ENCODE peak calls at places on chromosomes 4 and X, in seven cellular contexts. R is IMR-90, X is H9, C is mesendoderm, Z is neuronal stem cell, M is trophoblast cell, F is H1. Q is an unnamed sample.

GRCh38 chr4:8175686-8176085 is 17.1 kb upstream of the ABLIM2 start:
- DNase-seq in R (no peak), M (no peak), F (no peak), C (no peak), X (no peak), Z (no peak), Q (no peak)

GRCh38 chrX:134167804-134168203 is 69.2 kb upstream of the CCDC160 start:
- DNase-seq in F (no peak), C (no peak), M (no peak), X (no peak), R (no peak), Z (no peak), Q (no peak)

GRCh38 chr4:189396435-189396834 is 544.2 kb upstream of the FRG1 start:
- DNase-seq in Z (no peak), M (no peak), C (no peak), R (no peak), X (no peak), F (no peak), Q (no peak)

GRCh38 chr4:40228497-40229365 is 31.9 kb downstream of the RHOH start:
- DNase-seq in M (no peak), X (peak), C (peak), R (no peak), F (peak), Z (no peak), Q (peak)

GRCh38 chrX:9316096-9316495 is 148.8 kb upstream of the TBL1X start:
- DNase-seq in Z (no peak), F (no peak), R (no peak), X (no peak), C (no peak), M (no peak), Q (peak)

GRCh38 chr4:121898150-121898549 is 27.9 kb upstream of the BBS7 start:
- DNase-seq in Z (no peak), M (no peak), F (no peak), R (no peak), C (peak), X (no peak), Q (no peak)

GRCh38 chr4:22237846-22238513 is 277.9 kb downstream of the ADGRA3 start:
- DNase-seq in X (no peak), R (no peak), M (no peak), F (no peak), Z (no peak), C (no peak), Q (no peak)

GRCh38 chr4:128311659-128312392 is 24.2 kb upstream of the PGRMC2 start:
- DNase-seq in X (no peak), C (no peak), Z (no peak), R (no peak), M (no peak), F (no peak), Q (no peak)

GRCh38 chr4:142404191-142404611 is 441.9 kb downstream of the INPP4B start:
- DNase-seq in F (no peak), X (no peak), C (no peak), Z (no peak), M (no peak), R (peak), Q (peak)

GRCh38 chr4:121706595-121707021 is 9.8 kb upstream of the ANXA5 start:
- DNase-seq in C (no peak), X (no peak), R (peak), F (no peak), Z (no peak), M (no peak), Q (peak)

GRCh38 chrX:119790977-119791436 is 423 bp downstream of the RPL39 start:
- DNase-seq in Z (no peak), R (peak), F (no peak), C (peak), M (no peak), X (no peak), Q (peak)

GRCh38 chrX:143757375-143757774 is 36.8 kb upstream of the SPANXN2 start:
- DNase-seq in R (no peak), Z (no peak), C (peak), X (peak), F (peak), M (no peak), Q (no peak)

GRCh38 chrX:119880552-119881437 is 9.2 kb downstream of the NDUFA1 start:
- DNase-seq in X (peak), Z (no peak), F (no peak), M (peak), R (peak), C (peak), Q (peak)

GRCh38 chr4:159374749-159375535 is 272.1 kb downstream of the RAPGEF2 start:
- DNase-seq in M (peak), Z (no peak), R (peak), X (no peak), F (no peak), C (no peak), Q (peak)

GRCh38 chrX:39850630-39851152 is 247.1 kb downstream of the BCOR start:
- DNase-seq in X (no peak), R (peak), C (peak), M (no peak), F (no peak), Z (no peak), Q (peak)

GRCh38 chr4:101339332-101339731 is 8.0 kb downstream of the PPP3CA start:
- DNase-seq in R (no peak), F (no peak), C (no peak), M (no peak), Z (no peak), X (no peak), Q (no peak)

GRCh38 chr4:67103001-67103737 is 442.1 kb downstream of the CENPC start:
- DNase-seq in F (no peak), X (no peak), Z (no peak), R (no peak), C (peak), M (no peak), Q (no peak)

GRCh38 chr4:40626183-40626990 is 3.3 kb downstream of the RBM47 start:
- DNase-seq in Z (no peak), F (no peak), C (peak), M (no peak), X (no peak), R (peak), Q (peak)

GRCh38 chr4:6764976-6765620 is 17.4 kb upstream of the KIAA0232 start:
- DNase-seq in C (no peak), Z (no peak), X (no peak), F (no peak), R (no peak), M (no peak), Q (no peak)

GRCh38 chr4:37674446-37674845 is 11.7 kb downstream of the RELL1 start:
- DNase-seq in R (no peak), F (no peak), C (no peak), Z (no peak), X (no peak), M (no peak), Q (no peak)
- H3K4ac ChIP-seq in R (no peak), F (no peak), C (no peak), Z (no peak), X (no peak), M (no peak), Q (no peak)

DNA sequence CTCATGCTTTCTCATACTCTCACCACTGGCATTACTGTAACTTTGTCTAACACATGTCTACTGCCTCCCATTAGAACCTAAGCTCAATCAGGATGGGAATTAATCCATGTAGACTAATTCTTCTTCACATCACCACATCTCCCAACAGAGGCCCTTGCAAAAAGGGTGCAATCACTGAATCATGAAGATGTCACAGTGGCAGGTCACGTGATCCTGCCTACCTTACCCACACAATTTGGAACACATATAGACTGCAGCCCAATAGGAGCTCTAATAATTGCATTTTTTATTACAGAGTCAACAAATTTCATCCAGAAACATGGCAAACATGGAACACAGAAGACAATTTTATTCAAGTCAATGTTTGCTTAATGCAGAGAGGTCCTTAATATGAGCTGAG is 146.6 kb downstream of the NR3C2 start:
- DNase-seq in R (no peak), F (no peak), C (no peak), Z (no peak), X (no peak), M (no peak), Q (no peak)
- H3K4ac ChIP-seq in R (no peak), F (no peak), C (no peak), Z (no peak), X (no peak), M (no peak), Q (no peak)

DNA sequence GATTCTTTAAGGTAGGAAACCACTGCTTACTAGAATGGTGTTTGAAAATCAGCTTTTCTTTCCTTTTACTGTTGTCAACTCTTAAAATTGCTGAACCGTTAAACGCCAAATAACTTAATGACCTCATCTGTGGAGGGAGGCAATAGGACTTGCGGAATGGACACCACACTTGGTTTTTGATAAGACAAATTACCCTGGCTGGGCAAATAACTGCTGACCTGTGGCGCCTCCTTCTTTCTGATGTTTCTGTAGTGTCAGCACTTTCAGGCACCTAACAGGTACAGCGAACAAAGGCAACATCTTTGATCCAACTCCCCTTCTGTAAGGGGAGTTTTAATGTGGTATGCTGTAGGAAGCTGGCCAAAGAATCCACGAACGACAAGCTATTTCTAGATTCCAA is 72.3 kb upstream of the SMAD1 start:
- DNase-seq in C (no peak), X (no peak), Z (no peak), M (no peak), F (no peak), R (no peak), Q (no peak)
- H3K4ac ChIP-seq in C (no peak), X (no peak), Z (no peak), M (no peak), F (no peak), R (no peak), Q (no peak)

GRCh38 chr4:185993328-185993973 is 75.5 kb upstream of the TLR3 start:
- DNase-seq in X (no peak), R (no peak), C (no peak), Z (no peak), M (no peak), F (no peak), Q (no peak)
- H3K4ac ChIP-seq in X (no peak), R (no peak), C (no peak), Z (no peak), M (no peak), F (no peak), Q (no peak)

DNA sequence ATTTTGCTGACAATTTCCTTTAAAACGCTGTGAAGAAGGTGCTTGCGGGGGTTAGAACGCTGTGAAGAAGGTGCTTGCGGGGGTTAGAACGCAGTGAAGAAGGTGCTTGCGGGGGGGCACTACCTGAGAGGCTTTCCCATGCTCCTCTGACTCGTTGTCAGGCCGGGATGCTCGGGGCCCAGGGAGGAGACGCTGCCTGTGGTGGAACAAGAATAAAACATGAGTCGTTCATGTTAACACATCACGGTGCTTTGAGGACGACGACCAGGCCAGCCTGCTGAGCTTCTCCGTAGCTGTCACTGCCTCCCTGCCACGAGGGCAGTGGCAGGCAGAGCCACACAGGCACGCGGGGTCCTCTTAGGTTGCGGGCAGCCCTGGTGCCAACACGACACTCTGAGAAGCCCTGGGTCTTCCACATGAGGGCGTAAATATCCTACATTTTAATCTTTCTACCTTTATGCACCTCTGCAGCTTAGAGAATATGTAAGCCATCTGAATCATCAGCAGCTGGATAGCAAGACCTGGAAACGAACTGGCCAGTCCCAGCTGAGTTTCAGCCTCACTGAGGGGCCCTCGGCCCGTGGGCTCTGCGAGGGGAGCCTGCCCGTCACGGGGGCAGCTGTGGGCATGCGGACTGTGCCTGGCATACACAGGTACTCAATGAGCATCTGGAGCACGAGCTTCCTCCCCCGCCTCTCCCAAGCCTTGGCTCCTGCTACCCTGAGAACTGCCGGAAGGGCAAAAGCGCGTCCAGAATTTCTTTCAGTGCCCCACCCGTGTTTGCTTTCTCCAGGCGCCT is 47.0 kb downstream of the FGFRL1 start:
- DNase-seq in F (no peak), R (no peak), X (peak), C (peak), Z (no peak), M (no peak), Q (no peak)
- H3K4ac ChIP-seq in F (no peak), R (no peak), X (no peak), C (no peak), Z (no peak), M (no peak), Q (no peak)

GRCh38 chr4:154490589-154491340 is 834 bp downstream of the DCHS2 start:
- DNase-seq in M (no peak), C (peak), X (peak), Z (no peak), R (no peak), F (peak), Q (no peak)

GRCh38 chr4:154490261-154490588 is 1.4 kb downstream of the DCHS2 start:
- DNase-seq in F (no peak), R (no peak), M (no peak), Z (peak), X (peak), C (peak), Q (no peak)

GRCh38 chr4:154491341-154491679 is 289 bp downstream of the DCHS2 start:
- DNase-seq in F (no peak), R (peak), X (no peak), Z (no peak), M (no peak), C (peak), Q (peak)

GRCh38 chr4:154491731-154492249 is at the start of gene DCHS2:
- DNase-seq in R (no peak), M (no peak), Z (peak), C (peak), F (peak), X (peak), Q (no peak)

GRCh38 chr4:154492288-154492687 is 689 bp upstream of the DCHS2 start:
- DNase-seq in C (peak), R (no peak), F (no peak), X (peak), M (no peak), Z (peak), Q (no peak)
- H3K4ac ChIP-seq in C (no peak), R (no peak), F (no peak), X (no peak), M (no peak), Z (no peak), Q (no peak)

GRCh38 chr4:89915937-89916336 is 21.3 kb downstream of the MMRN1 start:
- DNase-seq in M (no peak), X (no peak), R (no peak), F (no peak), Z (no peak), C (peak), Q (no peak)

GRCh38 chr4:89913623-89914022 is 19.0 kb downstream of the MMRN1 start:
- DNase-seq in C (no peak), F (no peak), R (no peak), X (no peak), Z (no peak), M (no peak), Q (no peak)

GRCh38 chr4:89915151-89915550 is 20.5 kb downstream of the MMRN1 start:
- DNase-seq in X (no peak), F (no peak), M (no peak), C (peak), Z (no peak), R (no peak), Q (no peak)

DNA sequence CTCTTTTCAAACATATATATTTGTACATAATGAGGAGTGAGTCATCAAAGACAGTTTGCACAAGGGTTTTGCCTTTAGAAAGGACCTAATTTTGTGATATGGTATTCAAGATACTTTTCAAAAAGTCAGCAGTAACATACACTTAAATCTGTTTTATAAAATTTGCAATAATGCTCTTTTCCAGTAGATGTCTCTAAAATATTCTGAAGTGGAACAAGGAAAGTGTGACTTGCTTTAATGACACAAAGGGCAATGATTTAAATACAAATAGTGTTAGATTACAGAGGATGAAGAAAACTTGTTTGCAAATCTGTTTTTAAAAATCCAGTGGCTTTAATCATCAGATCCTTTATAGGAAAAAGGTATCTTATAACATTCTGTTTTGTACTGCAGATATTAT is 20.0 kb downstream of the MMRN1 start:
- DNase-seq in X (no peak), R (no peak), C (no peak), M (no peak), Z (no peak), F (no peak), Q (no peak)
- H3K4ac ChIP-seq in X (no peak), R (no peak), C (no peak), M (no peak), Z (no peak), F (no peak), Q (no peak)

DNA sequence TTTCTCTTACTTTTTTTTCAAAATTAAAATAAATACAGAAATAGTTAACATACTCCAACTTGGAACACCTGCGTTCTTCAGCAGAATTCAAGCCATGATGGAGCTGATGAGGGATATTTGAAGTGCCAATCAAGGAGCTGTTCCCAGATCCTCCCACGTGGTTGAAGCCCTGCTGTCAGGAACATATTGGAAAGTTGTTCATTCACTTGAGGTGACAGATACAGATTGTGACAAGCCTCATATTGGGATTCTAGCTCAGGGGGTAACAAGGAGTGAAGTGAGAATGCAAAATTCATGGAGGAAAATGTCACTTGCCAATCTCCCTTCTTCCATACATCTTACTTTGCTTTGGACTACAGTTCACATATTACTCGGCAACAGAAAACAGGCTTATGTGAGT is 2670.8 kb downstream of the PCDH7 start:
- DNase-seq in C (no peak), R (no peak), F (no peak), Z (no peak), X (no peak), M (no peak), Q (no peak)
- H3K4ac ChIP-seq in C (no peak), R (no peak), F (no peak), Z (no peak), X (no peak), M (no peak), Q (no peak)